ENCODE peak calls at places on chromosomes 1 and 21, in seven cellular contexts. P, X, H, F, U, J and B are unnamed samples.

GRCh38 chr1:92544756-92545165 is 58.0 kb upstream of the GFI1 start:
- DNase-seq in P (no peak), X (no peak), H (no peak), F (no peak), U (no peak), J (no peak), B (no peak)

GRCh38 chr1:153344718-153345025 is 4.0 kb downstream of the PGLYRP4 start:
- DNase-seq in P (no peak), X (no peak), H (no peak), F (peak; percentile 19), U (no peak), J (peak; percentile 8), B (no peak)

GRCh38 chr1:212701910-212702309 is 2.3 kb upstream of the BATF3 start:
- DNase-seq in P (no peak), X (no peak), H (no peak), F (no peak), U (no peak), J (no peak), B (no peak)

GRCh38 chr1:232786845-232787455 is 18.3 kb upstream of the MAP10 start:
- DNase-seq in P (no peak), X (no peak), H (no peak), F (no peak), U (no peak), J (no peak), B (no peak)

GRCh38 chr1:193069748-193070394 is 10.5 kb downstream of the RO60 start:
- DNase-seq in P (no peak), X (no peak), H (no peak), F (no peak), U (no peak), J (no peak), B (no peak)

GRCh38 chr1:117416546-117417117 is 49.4 kb downstream of the MAN1A2 start:
- DNase-seq in P (no peak), X (no peak), H (no peak), F (no peak), U (no peak), J (no peak), B (no peak)

GRCh38 chr1:20339811-20340457 is 49.3 kb downstream of the VWA5B1 start:
- DNase-seq in P (no peak), X (no peak), H (no peak), F (no peak), U (no peak), J (no peak), B (no peak)

GRCh38 chr1:10650591-10651216 is 145.7 kb downstream of the CASZ1 start:
- DNase-seq in P (no peak), X (no peak), H (no peak), F (no peak), U (no peak), J (no peak), B (no peak)

GRCh38 chr1:75725861-75726361 is 1.4 kb downstream of the ACADM start:
- DNase-seq in P (no peak), X (no peak), H (no peak), F (no peak), U (no peak), J (peak; percentile 59), B (no peak)

GRCh38 chr1:184118051-184118450 is 66.5 kb downstream of the TSEN15 start:
- DNase-seq in P (no peak), X (no peak), H (no peak), F (no peak), U (no peak), J (no peak), B (no peak)

GRCh38 chr1:246329900-246330299 is 177.2 kb downstream of the SMYD3 start:
- DNase-seq in P (no peak), X (no peak), H (peak; percentile 32), F (peak; percentile 79), U (peak; percentile 8), J (no peak), B (no peak)

GRCh38 chr1:27940297-27940696 is 5.5 kb downstream of the SMPDL3B start:
- DNase-seq in P (peak; percentile 22), X (peak; percentile 76), H (peak; percentile 30), F (peak; percentile 74), U (peak; percentile 62), J (peak; percentile 42), B (peak; percentile 84)

GRCh38 chr1:228360533-228361313 is 45.9 kb downstream of the TRIM11 start:
- DNase-seq in P (no peak), X (no peak), H (no peak), F (no peak), U (no peak), J (no peak), B (no peak)

GRCh38 chr1:230861970-230862595 is 6.2 kb downstream of the C1orf198 start:
- DNase-seq in P (no peak), X (no peak), H (no peak), F (no peak), U (no peak), J (no peak), B (no peak)

GRCh38 chr1:91846007-91846620 is 39.8 kb downstream of the TGFBR3 start:
- DNase-seq in P (no peak), X (no peak), H (no peak), F (no peak), U (no peak), J (peak; percentile 64), B (no peak)

GRCh38 chr1:210222288-210223006 is 10.1 kb upstream of the SERTAD4 start:
- DNase-seq in P (no peak), X (no peak), H (no peak), F (no peak), U (no peak), J (peak; percentile 71), B (no peak)

GRCh38 chr1:43270421-43271095 is 775 bp downstream of the TMEM125 start:
- DNase-seq in P (no peak), X (no peak), H (no peak), F (peak; percentile 59), U (peak; percentile 25), J (peak; percentile 91), B (no peak)

GRCh38 chr1:202630541-202630940 is 79.7 kb downstream of the SYT2 start:
- DNase-seq in P (no peak), X (no peak), H (no peak), F (no peak), U (no peak), J (no peak), B (no peak)

GRCh38 chr1:172719694-172720138 is 60.8 kb downstream of the FASLG start:
- DNase-seq in P (no peak), X (no peak), H (no peak), F (peak; percentile 57), U (no peak), J (no peak), B (peak; percentile 53)

GRCh38 chr21:14864211-14865021 is 200.4 kb downstream of the NRIP1 start:
- DNase-seq in P (no peak), X (peak; percentile 8), H (no peak), F (no peak), U (peak; percentile 29), J (peak; percentile 75), B (no peak)

GRCh38 chr1:44660176-44660575 is 14.1 kb downstream of the TMEM53 start:
- DNase-seq in P (no peak), X (no peak), H (no peak), F (no peak), U (no peak), J (peak; percentile 55), B (no peak)

GRCh38 chr21:29581393-29581792 is 282.7 kb downstream of the BACH1 start:
- DNase-seq in P (no peak), X (no peak), H (no peak), F (no peak), U (no peak), J (no peak), B (no peak)

GRCh38 chr1:171984262-171984661 is 143.0 kb downstream of the DNM3 start:
- DNase-seq in P (no peak), X (no peak), H (no peak), F (no peak), U (no peak), J (peak; percentile 14), B (no peak)

GRCh38 chr1:9413143-9413876 is 120.6 kb downstream of the SPSB1 start:
- DNase-seq in P (no peak), X (peak; percentile 32), H (peak; percentile 88), F (peak; percentile 93), U (peak; percentile 69), J (peak; percentile 43), B (peak; percentile 86)

GRCh38 chr1:36941579-36941978 is 92.7 kb downstream of the GRIK3 start:
- DNase-seq in P (no peak), X (no peak), H (no peak), F (no peak), U (no peak), J (no peak), B (no peak)

GRCh38 chr21:37565530-37566223 is 199.1 kb downstream of the DYRK1A start:
- DNase-seq in P (no peak), X (no peak), H (no peak), F (no peak), U (no peak), J (peak; percentile 35), B (no peak)

GRCh38 chr1:194295690-194296089 is 1109.3 kb upstream of the B3GALT2 start:
- DNase-seq in P (no peak), X (no peak), H (no peak), F (peak; percentile 20), U (no peak), J (peak; percentile 19), B (peak; percentile 75)

GRCh38 chr1:225768662-225769426 is 8.8 kb upstream of the SRP9 start:
- DNase-seq in P (no peak), X (no peak), H (no peak), F (no peak), U (no peak), J (no peak), B (no peak)

GRCh38 chr1:112707217-112708001 is 482 bp upstream of the RHOC start:
- DNase-seq in P (no peak), X (peak; percentile 53), H (peak; percentile 78), F (peak; percentile 87), U (peak; percentile 72), J (peak; percentile 86), B (peak; percentile 61)

GRCh38 chr1:119027759-119028158 is 39.6 kb upstream of the TBX15 start:
- DNase-seq in P (no peak), X (no peak), H (no peak), F (no peak), U (no peak), J (no peak), B (no peak)

GRCh38 chr1:64183380-64183984 is 19.9 kb upstream of the UBE2U start:
- DNase-seq in P (no peak), X (no peak), H (no peak), F (no peak), U (no peak), J (no peak), B (peak; percentile 6)

GRCh38 chr1:21436488-21437340 is 3.2 kb upstream of the NBPF3 start:
- DNase-seq in P (no peak), X (no peak), H (no peak), F (peak; percentile 4), U (no peak), J (peak; percentile 23), B (no peak)

GRCh38 chr1:201999625-202000238 is 10.7 kb upstream of the ELF3 start:
- DNase-seq in P (no peak), X (peak; percentile 4), H (peak; percentile 38), F (peak; percentile 71), U (peak; percentile 10), J (no peak), B (peak; percentile 56)

GRCh38 chr1:213934642-213935041 is 53.1 kb upstream of the PROX1 start:
- DNase-seq in P (no peak), X (no peak), H (no peak), F (no peak), U (no peak), J (peak; percentile 84), B (no peak)

GRCh38 chr21:33127154-33127893 is 57.4 kb downstream of the OLIG1 start:
- DNase-seq in P (peak; percentile 12), X (peak; percentile 52), H (peak; percentile 58), F (peak; percentile 75), U (peak; percentile 62), J (peak; percentile 62), B (peak; percentile 40)

GRCh38 chr1:30466026-30466425 is 257.4 kb downstream of the MATN1 start:
- DNase-seq in P (no peak), X (no peak), H (no peak), F (no peak), U (no peak), J (no peak), B (no peak)

GRCh38 chr1:31502926-31503511 is 73.3 kb upstream of the TINAGL1 start:
- DNase-seq in P (no peak), X (no peak), H (no peak), F (no peak), U (no peak), J (no peak), B (no peak)

GRCh38 chr1:224592636-224593579 is 23.2 kb upstream of the CNIH3 start:
- DNase-seq in P (no peak), X (no peak), H (no peak), F (no peak), U (no peak), J (no peak), B (no peak)